ENCODE peak calls at places on chromosomes 3 and 15, in nine cellular contexts. F, G, Y, E, T, O, A, B and U are unnamed samples.

GRCh38 chr15:82847703-82848102 is 38.3 kb downstream of the WHAMM start:
- DNase-seq in O (no peak), Y (no peak), B (no peak), E (no peak), A (no peak), T (no peak), F (no peak), G (no peak), U (no peak)

GRCh38 chr3:152320201-152320617 is 51.5 kb downstream of the MBNL1 start:
- DNase-seq in F (no peak), G (no peak), Y (peak; percentile 48), E (no peak), A (no peak), B (no peak), O (no peak), T (no peak), U (no peak)

GRCh38 chr3:133264920-133265319 is 134.9 kb upstream of the BFSP2 start:
- DNase-seq in E (no peak), B (no peak), F (no peak), G (no peak), T (no peak), A (no peak), O (no peak), Y (peak; percentile 46), U (no peak)

GRCh38 chr3:30551266-30551665 is 55.1 kb upstream of the TGFBR2 start:
- DNase-seq in G (no peak), O (no peak), F (no peak), Y (no peak), B (no peak), A (no peak), T (no peak), E (no peak), U (no peak)

GRCh38 chr3:46725663-46726314 is 8.1 kb upstream of the PRSS50 start:
- DNase-seq in A (no peak), Y (no peak), B (no peak), O (no peak), T (peak; percentile 31), F (no peak), G (no peak), E (no peak), U (no peak)

GRCh38 chr3:126432361-126432760 is 37.7 kb downstream of the CFAP100 start:
- DNase-seq in F (no peak), B (no peak), T (no peak), Y (peak; percentile 61), E (no peak), G (no peak), O (no peak), A (peak; percentile 1), U (no peak)

GRCh38 chr3:59809750-59810444 is 760.1 kb upstream of the CFAP20DC start:
- DNase-seq in O (no peak), G (no peak), A (no peak), F (no peak), E (no peak), B (no peak), Y (peak; percentile 69), T (no peak), U (peak; percentile 25)

GRCh38 chr3:70989174-70989573 is 594.4 kb downstream of the FOXP1 start:
- DNase-seq in G (no peak), B (no peak), A (no peak), O (no peak), T (no peak), Y (peak; percentile 82), F (peak; percentile 30), E (no peak), U (peak; percentile 64)

GRCh38 chr3:44482721-44483120 is 5.3 kb upstream of the ZNF445 start:
- DNase-seq in F (no peak), B (no peak), T (no peak), A (no peak), E (no peak), Y (no peak), O (no peak), G (no peak), U (no peak)

GRCh38 chr3:128864351-128864811 is 15.0 kb upstream of the ACAD9 start:
- DNase-seq in B (no peak), F (no peak), E (no peak), O (no peak), T (no peak), G (no peak), A (no peak), Y (peak; percentile 17), U (no peak)

GRCh38 chr3:61663728-61664492 is 102.5 kb downstream of the PTPRG start:
- DNase-seq in G (no peak), T (no peak), A (peak; percentile 96), O (no peak), B (peak; percentile 68), F (peak; percentile 97), Y (peak; percentile 98), E (no peak), U (peak; percentile 74)

GRCh38 chr3:185807455-185808068 is 17.3 kb downstream of the IGF2BP2 start:
- DNase-seq in E (no peak), O (no peak), A (no peak), G (no peak), F (no peak), B (peak; percentile 25), T (no peak), Y (peak; percentile 99), U (peak; percentile 59)

GRCh38 chr15:101651753-101652097 is 456 bp downstream of the TM2D3 start:
- DNase-seq in E (no peak), G (no peak), B (no peak), T (peak; percentile 78), O (no peak), Y (peak; percentile 31), A (no peak), F (no peak), U (no peak)

GRCh38 chr3:11651900-11652299 is 8.2 kb upstream of the VGLL4 start:
- DNase-seq in G (no peak), O (no peak), T (no peak), F (no peak), B (no peak), Y (peak; percentile 59), A (no peak), E (no peak), U (no peak)

GRCh38 chr3:45097296-45097883 is 48.8 kb downstream of the CDCP1 start:
- DNase-seq in G (no peak), O (no peak), Y (no peak), T (no peak), F (no peak), A (no peak), B (no peak), E (no peak), U (no peak)

GRCh38 chr3:74534611-74535010 is 79.8 kb downstream of the CNTN3 start:
- DNase-seq in G (no peak), T (no peak), O (no peak), F (no peak), E (no peak), A (no peak), Y (no peak), B (no peak), U (no peak)

GRCh38 chr15:68335251-68335650 is 57.7 kb downstream of the FEM1B start:
- DNase-seq in B (no peak), A (no peak), O (peak; percentile 52), T (peak; percentile 90), F (no peak), G (no peak), Y (no peak), E (no peak), U (peak; percentile 8)

GRCh38 chr3:99920530-99921376 is 103.1 kb downstream of the CMSS1 start:
- DNase-seq in O (peak; percentile 79), T (no peak), F (peak; percentile 49), G (no peak), E (no peak), B (peak; percentile 46), A (no peak), Y (peak; percentile 77), U (no peak)

GRCh38 chr15:33746203-33746602 is 222.1 kb upstream of the CHRM5 start:
- DNase-seq in E (no peak), T (no peak), Y (no peak), B (no peak), F (no peak), A (no peak), G (no peak), O (no peak), U (no peak)

GRCh38 chr3:167882057-167882667 is 146.6 kb downstream of the SERPINI1 start:
- DNase-seq in F (peak; percentile 10), Y (peak; percentile 73), G (no peak), B (peak; percentile 39), T (no peak), E (no peak), O (no peak), A (peak; percentile 35), U (peak; percentile 37)

GRCh38 chr3:147361671-147362420 is 44.5 kb downstream of the ZIC4 start:
- DNase-seq in B (peak; percentile 63), Y (peak; percentile 22), G (no peak), A (no peak), O (no peak), T (no peak), E (no peak), F (no peak), U (no peak)

GRCh38 chr15:65044724-65045481 is at the start of gene SLC51B:
- DNase-seq in F (no peak), O (peak; percentile 72), Y (no peak), E (no peak), T (no peak), G (no peak), A (no peak), B (no peak), U (no peak)

GRCh38 chr15:22989576-22990477 is 9.7 kb upstream of the CYFIP1 start:
- DNase-seq in O (no peak), F (no peak), G (no peak), T (peak; percentile 56), E (no peak), A (no peak), B (no peak), Y (no peak), U (no peak)

GRCh38 chr3:136332776-136333175 is 82.6 kb downstream of the PCCB start:
- DNase-seq in T (no peak), O (no peak), E (no peak), G (no peak), Y (peak; percentile 77), B (no peak), A (peak; percentile 61), F (peak; percentile 63), U (peak; percentile 66)

GRCh38 chr15:41904487-41905359 is 10.9 kb upstream of the SPTBN5 start:
- DNase-seq in G (peak; percentile 55), T (no peak), E (peak; percentile 56), O (peak; percentile 61), A (no peak), Y (peak; percentile 65), B (peak; percentile 87), F (no peak), U (no peak)

GRCh38 chr15:47384316-47384715 is 333.0 kb upstream of the SEMA6D start:
- DNase-seq in Y (peak; percentile 92), T (no peak), E (no peak), G (no peak), B (peak; percentile 35), A (peak; percentile 10), F (peak; percentile 51), O (peak; percentile 22), U (peak; percentile 37)

GRCh38 chr3:50139718-50140423 is 15.3 kb upstream of the SEMA3F start:
- DNase-seq in B (no peak), Y (no peak), G (no peak), E (no peak), A (no peak), T (no peak), F (no peak), O (no peak), U (no peak)

GRCh38 chr3:86793786-86794185 is 197.2 kb downstream of the VGLL3 start:
- DNase-seq in Y (peak; percentile 96), B (peak; percentile 30), E (no peak), O (no peak), G (no peak), A (peak; percentile 90), F (peak; percentile 83), T (no peak), U (peak; percentile 97)

GRCh38 chr15:72599855-72600464 is 54.5 kb upstream of the GOLGA6B start:
- DNase-seq in F (peak; percentile 22), G (no peak), O (no peak), T (no peak), E (no peak), A (peak; percentile 28), B (peak; percentile 56), Y (peak; percentile 71), U (peak; percentile 24)